ENCODE peak calls at places on chromosomes 13 and 19, in seven cellular contexts. One of them, this sample, is unnamed.

GRCh38 chr19:746208-746819 is 4.6 kb upstream of the MISP start:
- DNase-seq in suprapubic skin: no peak
- DNase-seq in Peyer's patch: no peak
- DNase-seq in breast epithelium: no peak
- DNase-seq in tibial nerve: no peak
- DNase-seq in stomach: no peak
- DNase-seq in H54: no peak
- DNase-seq in this sample: no peak

GRCh38 chr13:51923983-51924539 is 62.3 kb downstream of the CCDC70 start:
- DNase-seq in tibial nerve: no peak
- DNase-seq in stomach: peak
- DNase-seq in breast epithelium: no peak
- DNase-seq in suprapubic skin: no peak
- DNase-seq in Peyer's patch: no peak
- DNase-seq in H54: peak
- DNase-seq in this sample: peak

GRCh38 chr13:85675508-85675907 is 123.7 kb downstream of the SLITRK6 start:
- DNase-seq in H54: no peak
- DNase-seq in tibial nerve: no peak
- DNase-seq in stomach: no peak
- DNase-seq in breast epithelium: no peak
- DNase-seq in suprapubic skin: no peak
- DNase-seq in Peyer's patch: no peak
- DNase-seq in this sample: no peak

GRCh38 chr13:27712421-27712820 is 79.9 kb upstream of the GSX1 start:
- DNase-seq in Peyer's patch: peak
- DNase-seq in tibial nerve: peak
- DNase-seq in H54: no peak
- DNase-seq in breast epithelium: no peak
- DNase-seq in suprapubic skin: no peak
- DNase-seq in stomach: peak
- DNase-seq in this sample: no peak

GRCh38 chr13:29901714-29902631 is 51.6 kb upstream of the UBL3 start:
- DNase-seq in Peyer's patch: no peak
- DNase-seq in H54: no peak
- DNase-seq in suprapubic skin: no peak
- DNase-seq in breast epithelium: no peak
- DNase-seq in tibial nerve: peak
- DNase-seq in stomach: no peak
- DNase-seq in this sample: peak

GRCh38 chr13:44679602-44680001 is 103.5 kb upstream of the TSC22D1 start:
- DNase-seq in stomach: no peak
- DNase-seq in H54: no peak
- DNase-seq in Peyer's patch: no peak
- DNase-seq in breast epithelium: no peak
- DNase-seq in suprapubic skin: no peak
- DNase-seq in tibial nerve: no peak
- DNase-seq in this sample: no peak

GRCh38 chr19:2785244-2786000 is at the start of gene THOP1:
- DNase-seq in stomach: peak
- DNase-seq in Peyer's patch: peak
- DNase-seq in suprapubic skin: peak
- DNase-seq in breast epithelium: peak
- DNase-seq in tibial nerve: peak
- DNase-seq in H54: peak
- DNase-seq in this sample: peak

GRCh38 chr19:49949735-49950589 is 11.0 kb downstream of the SIGLEC11 start:
- DNase-seq in H54: no peak
- DNase-seq in Peyer's patch: no peak
- DNase-seq in tibial nerve: no peak
- DNase-seq in stomach: no peak
- DNase-seq in suprapubic skin: no peak
- DNase-seq in breast epithelium: peak
- DNase-seq in this sample: no peak

GRCh38 chr19:4596033-4596904 is 36.8 kb upstream of the SEMA6B start:
- DNase-seq in H54: no peak
- DNase-seq in stomach: no peak
- DNase-seq in suprapubic skin: no peak
- DNase-seq in tibial nerve: no peak
- DNase-seq in breast epithelium: no peak
- DNase-seq in Peyer's patch: no peak
- DNase-seq in this sample: no peak

GRCh38 chr19:6613711-6614110 is 22.8 kb upstream of the CD70 start:
- DNase-seq in stomach: no peak
- DNase-seq in breast epithelium: no peak
- DNase-seq in suprapubic skin: no peak
- DNase-seq in H54: no peak
- DNase-seq in Peyer's patch: no peak
- DNase-seq in tibial nerve: no peak
- DNase-seq in this sample: no peak

GRCh38 chr13:74131206-74131605 is 3.0 kb downstream of the KLF12 start:
- DNase-seq in H54: no peak
- DNase-seq in Peyer's patch: no peak
- DNase-seq in tibial nerve: no peak
- DNase-seq in breast epithelium: no peak
- DNase-seq in stomach: no peak
- DNase-seq in suprapubic skin: no peak
- DNase-seq in this sample: no peak

GRCh38 chr19:2345794-2346663 is 14.0 kb upstream of the TMPRSS9 start:
- DNase-seq in breast epithelium: no peak
- DNase-seq in Peyer's patch: no peak
- DNase-seq in H54: no peak
- DNase-seq in tibial nerve: no peak
- DNase-seq in suprapubic skin: no peak
- DNase-seq in stomach: peak
- DNase-seq in this sample: no peak

GRCh38 chr13:112966776-112967175 is 2.2 kb upstream of the MCF2L start:
- DNase-seq in stomach: no peak
- DNase-seq in suprapubic skin: peak
- DNase-seq in H54: no peak
- DNase-seq in Peyer's patch: no peak
- DNase-seq in breast epithelium: peak
- DNase-seq in tibial nerve: no peak
- DNase-seq in this sample: no peak

GRCh38 chr19:55253842-55254624 is 4.8 kb downstream of the PPP6R1 start:
- DNase-seq in tibial nerve: no peak
- DNase-seq in breast epithelium: no peak
- DNase-seq in stomach: peak
- DNase-seq in Peyer's patch: peak
- DNase-seq in suprapubic skin: no peak
- DNase-seq in H54: no peak
- DNase-seq in this sample: no peak
- TF ChIP-seq POLR2A in tibial nerve: no peak
- TF ChIP-seq POLR2A in breast epithelium: no peak
- TF ChIP-seq POLR2A in stomach: no peak
- TF ChIP-seq POLR2A in Peyer's patch: no peak
- TF ChIP-seq POLR2A in suprapubic skin: no peak
- TF ChIP-seq POLR2A in H54: no peak
- TF ChIP-seq POLR2A in this sample: no peak

DNA sequence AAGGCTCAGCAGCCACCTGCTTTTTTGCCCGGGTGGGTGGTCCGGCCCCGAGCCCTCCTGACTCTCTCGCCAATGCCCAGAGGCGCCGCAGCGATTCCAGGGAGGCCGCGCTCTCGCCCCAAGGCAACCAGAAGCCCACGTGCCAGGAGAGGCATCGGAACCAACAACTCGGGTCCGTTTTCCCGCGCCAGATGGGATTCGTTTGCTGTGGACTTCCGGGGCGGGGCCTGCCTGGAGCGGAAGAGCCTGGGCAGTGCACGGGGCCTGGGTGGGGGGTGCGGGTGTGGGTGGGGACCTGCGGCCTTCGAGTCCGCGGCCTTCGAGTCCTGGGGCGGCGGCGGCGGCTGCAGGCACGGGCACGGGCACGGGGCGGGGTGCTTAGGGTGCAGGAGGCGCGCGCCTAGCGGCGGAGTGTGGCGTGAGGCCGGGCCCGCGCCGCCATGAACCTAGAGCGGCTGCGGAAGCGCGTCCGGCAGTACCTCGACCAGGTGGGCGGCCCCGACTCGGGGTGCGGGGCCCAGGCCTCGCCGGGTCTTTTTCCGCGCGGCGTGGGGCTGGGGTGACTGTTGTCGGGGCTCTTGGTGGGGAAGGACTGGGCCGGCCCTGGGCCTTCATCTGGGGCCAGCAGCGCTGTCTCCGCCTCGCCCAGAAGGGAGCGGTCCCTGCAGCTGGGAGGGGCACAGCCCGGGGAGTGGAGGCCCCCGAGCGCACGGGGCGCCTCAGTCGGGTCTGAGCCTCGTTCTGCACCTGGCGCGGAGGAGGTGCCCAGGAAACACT is at the start of gene CDC16:
- DNase-seq in H54: peak
- DNase-seq in tibial nerve: peak
- DNase-seq in Peyer's patch: peak
- DNase-seq in breast epithelium: peak
- DNase-seq in stomach: peak
- DNase-seq in suprapubic skin: peak
- DNase-seq in this sample: peak
- TF ChIP-seq POLR2A in H54: peak
- TF ChIP-seq POLR2A in tibial nerve: no peak
- TF ChIP-seq POLR2A in Peyer's patch: peak
- TF ChIP-seq POLR2A in breast epithelium: no peak
- TF ChIP-seq POLR2A in stomach: no peak
- TF ChIP-seq POLR2A in suprapubic skin: no peak
- TF ChIP-seq POLR2A in this sample: no peak

GRCh38 chr19:13155472-13156284 is 5.5 kb downstream of the IER2 start:
- DNase-seq in tibial nerve: peak
- DNase-seq in stomach: peak
- DNase-seq in Peyer's patch: peak
- DNase-seq in breast epithelium: peak
- DNase-seq in H54: peak
- DNase-seq in suprapubic skin: peak
- DNase-seq in this sample: peak
- TF ChIP-seq POLR2A in tibial nerve: no peak
- TF ChIP-seq POLR2A in stomach: no peak
- TF ChIP-seq POLR2A in Peyer's patch: peak
- TF ChIP-seq POLR2A in breast epithelium: no peak
- TF ChIP-seq POLR2A in H54: peak
- TF ChIP-seq POLR2A in suprapubic skin: no peak
- TF ChIP-seq POLR2A in this sample: no peak

DNA sequence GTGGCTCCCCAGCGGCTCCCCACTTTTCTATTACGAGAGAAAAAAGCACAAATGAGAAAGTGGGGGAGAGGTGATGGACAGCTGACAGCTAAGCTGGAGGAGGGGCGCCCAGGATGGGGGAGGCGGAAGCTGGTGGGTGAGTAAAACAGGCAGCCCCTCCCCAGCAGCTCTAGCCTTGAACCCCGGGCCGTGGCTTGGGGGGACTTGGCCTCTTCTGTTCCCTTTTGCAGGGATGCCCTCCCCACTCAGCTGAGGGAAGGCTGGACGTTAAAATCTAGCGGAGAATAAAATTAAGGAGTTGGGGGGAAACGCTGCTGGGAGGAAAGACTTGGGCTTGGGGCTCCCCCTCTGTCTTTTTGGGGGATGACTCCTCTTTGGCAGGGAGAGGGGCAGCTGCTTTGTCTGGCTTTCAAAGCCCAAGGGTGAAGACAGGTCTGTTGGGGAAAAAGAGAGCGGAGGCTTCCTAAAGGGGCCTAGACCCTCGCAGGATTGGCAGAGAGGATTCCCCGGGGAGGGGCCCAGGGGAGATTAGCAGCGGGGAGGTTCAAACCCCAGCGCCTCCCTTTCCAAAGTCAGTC is 1.4 kb upstream of the SAMD1 start:
- DNase-seq in suprapubic skin: peak
- DNase-seq in H54: no peak
- DNase-seq in breast epithelium: no peak
- DNase-seq in tibial nerve: no peak
- DNase-seq in stomach: no peak
- DNase-seq in Peyer's patch: peak
- DNase-seq in this sample: no peak
- TF ChIP-seq POLR2A in suprapubic skin: no peak
- TF ChIP-seq POLR2A in H54: no peak
- TF ChIP-seq POLR2A in breast epithelium: no peak
- TF ChIP-seq POLR2A in tibial nerve: no peak
- TF ChIP-seq POLR2A in stomach: no peak
- TF ChIP-seq POLR2A in Peyer's patch: no peak
- TF ChIP-seq POLR2A in this sample: no peak

DNA sequence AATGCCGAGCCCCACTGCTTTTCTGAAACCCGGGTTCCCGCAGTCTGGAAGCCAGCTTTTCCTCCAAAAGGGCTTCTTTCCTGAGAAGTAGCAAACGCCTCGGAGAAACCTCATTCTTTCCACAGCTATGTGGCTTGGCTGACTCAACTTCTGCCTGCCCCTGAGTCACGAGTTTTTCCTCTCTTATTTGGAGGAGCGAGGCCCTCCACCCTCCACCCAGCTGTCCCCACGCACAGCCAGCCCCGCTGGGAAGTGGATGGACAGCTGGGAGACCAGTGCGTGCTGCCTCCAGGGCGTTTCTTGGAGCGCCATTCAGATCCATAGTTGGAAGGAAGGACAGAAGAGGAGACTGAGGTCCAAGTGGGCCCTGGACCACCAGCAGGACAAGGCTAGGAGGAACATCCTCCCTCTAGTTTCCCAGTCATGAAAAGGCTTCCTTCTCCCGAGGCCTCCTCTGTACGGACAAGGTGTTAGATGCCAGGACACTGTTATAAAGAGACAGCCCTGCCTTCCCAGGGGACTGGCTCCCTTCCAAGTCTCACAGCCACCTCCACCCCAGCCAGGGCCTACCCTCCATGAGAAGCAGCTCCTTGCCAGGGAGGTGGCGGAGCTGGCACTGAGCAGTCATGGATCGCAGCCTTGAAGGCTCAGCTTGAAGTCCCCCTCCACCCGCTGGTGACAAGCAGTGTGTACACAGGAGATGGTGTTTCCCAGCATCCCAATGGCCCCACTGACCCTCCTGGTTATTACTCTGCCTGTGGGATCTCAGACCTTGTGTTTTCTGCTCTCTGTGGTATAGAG is 2.5 kb upstream of the PLEKHF1 start:
- DNase-seq in suprapubic skin: peak
- DNase-seq in Peyer's patch: no peak
- DNase-seq in H54: peak
- DNase-seq in stomach: peak
- DNase-seq in tibial nerve: peak
- DNase-seq in breast epithelium: peak
- DNase-seq in this sample: peak
- TF ChIP-seq POLR2A in suprapubic skin: no peak
- TF ChIP-seq POLR2A in Peyer's patch: no peak
- TF ChIP-seq POLR2A in H54: peak
- TF ChIP-seq POLR2A in stomach: no peak
- TF ChIP-seq POLR2A in tibial nerve: no peak
- TF ChIP-seq POLR2A in breast epithelium: no peak
- TF ChIP-seq POLR2A in this sample: no peak

DNA sequence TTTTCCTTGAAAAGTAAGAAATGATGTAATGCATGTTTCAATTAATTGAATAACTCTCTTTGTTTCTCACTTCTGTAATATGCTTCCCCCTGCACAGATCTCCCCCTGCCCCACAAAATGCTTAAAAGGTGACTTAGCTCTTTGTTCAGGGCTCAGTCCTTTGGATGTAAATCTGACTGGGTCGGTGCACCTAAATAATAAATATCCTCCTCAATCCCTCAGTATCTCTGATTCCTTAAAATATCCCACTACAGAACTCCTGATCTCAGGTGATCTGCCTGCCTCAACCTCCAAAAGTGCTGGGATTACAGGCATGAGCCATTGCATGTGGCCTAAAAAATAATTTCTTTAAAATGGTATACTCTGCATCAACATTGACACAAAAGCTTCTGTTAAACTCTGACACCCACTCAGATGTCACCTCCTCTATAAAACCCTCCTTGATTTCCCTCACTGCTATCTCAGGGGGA is 107.0 kb downstream of the ZNF429 start:
- DNase-seq in H54: no peak
- DNase-seq in stomach: no peak
- DNase-seq in Peyer's patch: no peak
- DNase-seq in tibial nerve: no peak
- DNase-seq in suprapubic skin: no peak
- DNase-seq in breast epithelium: no peak
- DNase-seq in this sample: no peak
- TF ChIP-seq POLR2A in H54: no peak
- TF ChIP-seq POLR2A in stomach: no peak
- TF ChIP-seq POLR2A in Peyer's patch: no peak
- TF ChIP-seq POLR2A in tibial nerve: no peak
- TF ChIP-seq POLR2A in suprapubic skin: no peak
- TF ChIP-seq POLR2A in breast epithelium: no peak
- TF ChIP-seq POLR2A in this sample: no peak